ENCODE peak calls at places on chromosomes 4 and X, in eight cellular contexts. T, O, U, R, F, L, X and E are unnamed samples.
A peak's percentile ranks its signal among the peaks of the same experiment; 100 is the strongest.

GRCh38 chrX:95884196-95884595 is 800.4 kb upstream of the DIAPH2 start:
- DNase-seq in T (no peak), O (no peak), U (no peak), R (no peak), F (no peak), L (no peak), X (no peak), E (no peak)

GRCh38 chr4:157220026-157220881 is at the start of gene GRIA2:
- DNase-seq in T (peak; percentile 40), O (no peak), U (no peak), R (peak; percentile 92), F (no peak), L (peak; percentile 27), X (no peak), E (no peak)

GRCh38 chrX:134006484-134007161 is 21.2 kb upstream of the GPC3 start:
- DNase-seq in T (no peak), O (no peak), U (no peak), R (no peak), F (no peak), L (no peak), X (no peak), E (no peak)

GRCh38 chr4:3369781-3370660 is 71.7 kb upstream of the HGFAC start:
- DNase-seq in T (peak; percentile 92), O (no peak), U (peak; percentile 7), R (no peak), F (no peak), L (peak; percentile 74), X (no peak), E (no peak)

GRCh38 chr4:138639018-138639876 is 376.3 kb upstream of the NOCT start:
- DNase-seq in T (no peak), O (no peak), U (no peak), R (no peak), F (no peak), L (no peak), X (no peak), E (no peak)

GRCh38 chrX:79530310-79531108 is 163.4 kb upstream of the ITM2A start:
- DNase-seq in T (no peak), O (no peak), U (no peak), R (no peak), F (no peak), L (no peak), X (no peak), E (no peak)

GRCh38 chrX:153190384-153190783 is 11.3 kb downstream of the MAGEA1 start:
- DNase-seq in T (no peak), O (no peak), U (no peak), R (no peak), F (no peak), L (no peak), X (no peak), E (no peak)

GRCh38 chr4:71198958-71199357 is 139.9 kb upstream of the SLC4A4 start:
- DNase-seq in T (no peak), O (no peak), U (no peak), R (no peak), F (no peak), L (no peak), X (no peak), E (no peak)

GRCh38 chrX:78316310-78316709 is 11.1 kb downstream of the CYSLTR1 start:
- DNase-seq in T (no peak), O (no peak), U (no peak), R (no peak), F (no peak), L (no peak), X (no peak), E (no peak)

GRCh38 chrX:51608071-51608470 is 10.6 kb downstream of the CENPVL3 start:
- DNase-seq in T (no peak), O (no peak), U (no peak), R (no peak), F (no peak), L (no peak), X (no peak), E (no peak)

GRCh38 chr4:83618431-83618830 is 82.5 kb downstream of the GPAT3 start:
- DNase-seq in T (no peak), O (no peak), U (no peak), R (no peak), F (no peak), L (peak; percentile 60), X (no peak), E (no peak)

GRCh38 chr4:92328095-92328494 is 24.3 kb downstream of the GRID2 start:
- DNase-seq in T (no peak), O (no peak), U (no peak), R (no peak), F (no peak), L (no peak), X (no peak), E (no peak)

GRCh38 chrX:114097411-114097810 is 486.5 kb upstream of the HTR2C start:
- DNase-seq in T (no peak), O (no peak), U (no peak), R (no peak), F (no peak), L (no peak), X (no peak), E (no peak)

GRCh38 chr4:8267077-8267476 is 2.5 kb upstream of the HTRA3 start:
- DNase-seq in T (no peak), O (no peak), U (peak; percentile 28), R (no peak), F (no peak), L (peak; percentile 78), X (no peak), E (no peak)

GRCh38 chr4:36351082-36351666 is 69.8 kb downstream of the DTHD1 start:
- DNase-seq in T (peak; percentile 46), O (peak; percentile 61), U (no peak), R (no peak), F (peak; percentile 89), L (peak; percentile 18), X (peak; percentile 27), E (peak; percentile 60)

GRCh38 chr4:174538123-174538875 is 16.0 kb upstream of the HPGD start:
- DNase-seq in T (no peak), O (no peak), U (no peak), R (no peak), F (no peak), L (no peak), X (no peak), E (no peak)

GRCh38 chrX:37796805-37797204 is 16.9 kb downstream of the CYBB start:
- DNase-seq in T (no peak), O (no peak), U (peak; percentile 73), R (no peak), F (no peak), L (peak; percentile 7), X (no peak), E (peak; percentile 74)

GRCh38 chr4:137421796-137422195 is 110.5 kb downstream of the PCDH18 start:
- DNase-seq in T (no peak), O (no peak), U (no peak), R (no peak), F (no peak), L (no peak), X (no peak), E (no peak)

GRCh38 chr4:42397635-42398447 is 553 bp downstream of the SHISA3 start:
- DNase-seq in T (no peak), O (no peak), U (no peak), R (peak; percentile 85), F (no peak), L (no peak), X (no peak), E (peak; percentile 8)

GRCh38 chr4:139969635-139970266 is 184.2 kb downstream of the MAML3 start:
- DNase-seq in T (no peak), O (no peak), U (no peak), R (no peak), F (no peak), L (no peak), X (no peak), E (no peak)

GRCh38 chr4:77434299-77435092 is 171.1 kb upstream of the CXCL13 start:
- DNase-seq in T (no peak), O (no peak), U (no peak), R (no peak), F (no peak), L (peak; percentile 54), X (no peak), E (no peak)

GRCh38 chrX:38151426-38151825 is 69.2 kb downstream of the SRPX start:
- DNase-seq in T (peak; percentile 85), O (no peak), U (no peak), R (no peak), F (no peak), L (no peak), X (no peak), E (no peak)